ENCODE peak calls at places on chromosome 15, in nine cellular contexts. F is K562; Y is upper lobe of right lung; X is heart left ventricle; U is thoracic aorta; Q is CD8-positive, alpha-beta T cell; K is Panc1; I is IMR-90; L is pancreas. C is an unnamed sample.

GRCh38 chr15:70132148-70132547 is 34.4 kb upstream of the TLE3 start:
- ATAC-seq in Q (no peak), L (peak; percentile 59), I (no peak), F (no peak), X (peak; percentile 94), U (no peak), Y (peak; percentile 30), K (no peak), C (peak; percentile 65)

GRCh38 chr15:28992996-28993719 is 107.4 kb downstream of the APBA2 start:
- ATAC-seq in L (no peak), F (no peak), I (peak; percentile 56), U (no peak), X (peak; percentile 88), Q (no peak), Y (no peak), K (no peak), C (peak; percentile 60)

GRCh38 chr15:88266170-88266569 is 9.6 kb upstream of the NTRK3 start:
- ATAC-seq in Q (no peak), I (no peak), Y (no peak), K (no peak), U (no peak), F (no peak), X (no peak), L (no peak), C (no peak)

GRCh38 chr15:32677238-32677750 is 35.8 kb downstream of the SCG5 start:
- ATAC-seq in Q (no peak), I (peak; percentile 14), F (no peak), Y (no peak), K (no peak), L (peak; percentile 75), U (no peak), X (no peak), C (no peak)

GRCh38 chr15:91973481-91973880 is 120.0 kb downstream of the SLCO3A1 start:
- ATAC-seq in L (no peak), F (no peak), Y (peak; percentile 23), I (no peak), X (peak; percentile 41), K (no peak), Q (no peak), U (no peak), C (no peak)

GRCh38 chr15:84638103-84638502 is 16.0 kb downstream of the WDR73 start:
- ATAC-seq in K (peak; percentile 39), U (peak; percentile 53), X (no peak), Q (no peak), I (no peak), L (peak; percentile 24), F (peak; percentile 48), Y (no peak), C (no peak)

GRCh38 chr15:40190591-40190990 is 29.7 kb downstream of the BUB1B start:
- ATAC-seq in X (no peak), F (no peak), L (no peak), Q (no peak), I (no peak), K (peak; percentile 65), U (no peak), Y (no peak), C (no peak)

GRCh38 chr15:26970712-26971210 is at the start of gene GABRG3:
- ATAC-seq in I (no peak), U (no peak), K (no peak), X (no peak), L (no peak), Y (peak; percentile 10), F (no peak), Q (no peak), C (no peak)

GRCh38 chr15:69627548-69628158 is 175.0 kb downstream of the RPLP1 start:
- ATAC-seq in K (no peak), Y (peak; percentile 19), I (no peak), Q (no peak), X (no peak), L (no peak), U (no peak), F (no peak), C (no peak)

GRCh38 chr15:101550124-101550523 is 60.6 kb upstream of the PCSK6 start:
- ATAC-seq in K (no peak), F (no peak), Y (no peak), L (no peak), X (no peak), Q (no peak), I (no peak), U (no peak), C (no peak)

GRCh38 chr15:55564347-55565145 is 23.6 kb downstream of the PYGO1 start:
- ATAC-seq in Q (no peak), L (no peak), K (peak; percentile 72), F (peak; percentile 87), X (no peak), Y (no peak), U (no peak), I (no peak), C (no peak)
- TF ChIP-seq CTCF in Q (no peak), L (no peak), K (peak; percentile 31), F (peak; percentile 13), X (no peak), Y (peak; percentile 7), U (no peak), I (no peak), C (no peak)

GRCh38 chr15:77834276-77834990 is 201.7 kb upstream of the LINGO1 start:
- ATAC-seq in F (no peak), X (no peak), K (no peak), Q (no peak), I (no peak), U (no peak), L (no peak), Y (no peak), C (no peak)
- H3K36me3 ChIP-seq in F (no peaks in the 10 kb centered on the region), X (no peaks in the 10 kb centered on the region), K (no peaks in the 10 kb centered on the region), Q (no peaks in the 10 kb centered on the region), I (no peaks in the 10 kb centered on the region), U (no peaks in the 10 kb centered on the region), L (no peaks in the 10 kb centered on the region), Y (no peaks in the 10 kb centered on the region), C (no peaks in the 10 kb centered on the region)

GRCh38 chr15:59622289-59622688 is 10.7 kb downstream of the GCNT3 start:
- ATAC-seq in Y (peak; percentile 79), X (peak; percentile 31), U (no peak), K (peak; percentile 95), Q (no peak), L (peak; percentile 79), F (peak; percentile 90), I (peak; percentile 60), C (no peak)

GRCh38 chr15:59614153-59614552 is 2.6 kb downstream of the GCNT3 start:
- ATAC-seq in L (no peak), X (no peak), I (no peak), U (no peak), F (no peak), Y (no peak), Q (no peak), K (no peak), C (no peak)

GRCh38 chr15:59615661-59616060 is 4.1 kb downstream of the GCNT3 start:
- ATAC-seq in Y (no peak), I (no peak), X (no peak), Q (no peak), F (no peak), K (no peak), U (no peak), L (no peak), C (no peak)

GRCh38 chr15:59611277-59612260 is at the start of gene GCNT3:
- ATAC-seq in Q (no peak), K (no peak), L (peak; percentile 92), F (no peak), X (no peak), Y (peak; percentile 73), U (no peak), I (peak; percentile 59), C (no peak)

GRCh38 chr15:59616390-59616789 is 4.8 kb downstream of the GCNT3 start:
- ATAC-seq in Y (no peak), L (peak; percentile 78), Q (no peak), F (no peak), X (no peak), U (no peak), K (no peak), I (no peak), C (no peak)
- H3K27ac ChIP-seq in Y (no peak overlapping the region), L (peak overlapping the region; percentile 3), Q (no peak overlapping the region), F (no peak overlapping the region), X (no peak overlapping the region), U (no peak overlapping the region), K (no peak overlapping the region), I (no peak overlapping the region), C (no peak overlapping the region)

GRCh38 chr15:89400997-89401590 is 66.5 kb upstream of the POLG start:
- ATAC-seq in I (no peak), Q (no peak), K (no peak), X (no peak), F (no peak), L (no peak), U (no peak), Y (no peak), C (no peak)

GRCh38 chr15:89397653-89398023 is 63.0 kb upstream of the POLG start:
- ATAC-seq in U (no peak), Y (no peak), Q (no peak), L (no peak), X (no peak), I (no peak), F (no peak), K (no peak), C (no peak)

GRCh38 chr15:89400121-89400996 is 65.7 kb upstream of the POLG start:
- ATAC-seq in K (peak; percentile 14), F (peak; percentile 42), L (no peak), X (no peak), U (no peak), Y (no peak), I (peak; percentile 14), Q (peak; percentile 34), C (peak; percentile 19)

GRCh38 chr15:89399070-89399389 is 64.4 kb upstream of the POLG start:
- ATAC-seq in L (no peak), X (no peak), U (no peak), F (no peak), Y (no peak), Q (no peak), K (peak; percentile 2), I (no peak), C (no peak)

GRCh38 chr15:89399390-89400120 is 64.9 kb upstream of the POLG start:
- ATAC-seq in X (no peak), K (peak; percentile 77), U (no peak), L (peak; percentile 39), I (peak; percentile 35), Q (peak; percentile 59), Y (peak; percentile 10), F (peak; percentile 94), C (peak; percentile 31)
- TF ChIP-seq CTCF in X (no peak), K (peak; percentile 81), U (no peak), L (peak; percentile 26), I (no peak), Q (no peak), Y (peak; percentile 32), F (peak; percentile 73), C (peak; percentile 27)

GRCh38 chr15:79316864-79317263 is 6.0 kb downstream of the TMED3 start:
- ATAC-seq in L (no peak), K (peak; percentile 31), I (no peak), Y (no peak), X (no peak), F (no peak), Q (no peak), U (no peak), C (no peak)
- H3K36me3 ChIP-seq in L (no peaks in the 10 kb centered on the region), K (peaks cover 39% of the 10 kb centered on the region), I (peaks cover 68% of the 10 kb centered on the region), Y (peaks cover 52% of the 10 kb centered on the region), X (no peaks in the 10 kb centered on the region), F (peaks cover 85% of the 10 kb centered on the region), Q (peaks cover 52% of the 10 kb centered on the region), U (peaks cover 50% of the 10 kb centered on the region), C (no peaks in the 10 kb centered on the region)

C was measured in gastroesophageal sphincter.